ENCODE peak calls at places on chromosomes 7 and 10, in ten cellular contexts. B, Z, P, F, O, E, X, K, C and M are unnamed samples.

GRCh38 chr7:913736-914520 is 37.6 kb downstream of the GET4 start:
- DNase-seq in B (no peak), Z (no peak), P (no peak), F (no peak), O (peak; percentile 93), E (no peak), X (no peak), K (no peak), C (no peak), M (no peak)

GRCh38 chr7:5428470-5429252 is 5.0 kb upstream of the TNRC18 start:
- DNase-seq in B (no peak), Z (peak; percentile 89), P (peak; percentile 50), F (peak; percentile 8), O (peak; percentile 73), E (peak; percentile 92), X (peak; percentile 92), K (peak; percentile 79), C (peak; percentile 74), M (peak; percentile 69)

GRCh38 chr10:63684257-63684936 is 163.2 kb downstream of the REEP3 start:
- DNase-seq in B (no peak), Z (no peak), P (no peak), F (no peak), O (no peak), E (no peak), X (no peak), K (no peak), C (no peak), M (no peak)

GRCh38 chr7:66558660-66559465 is 69.8 kb upstream of the KCTD7 start:
- DNase-seq in B (peak; percentile 9), Z (no peak), P (no peak), F (no peak), O (peak; percentile 1), E (no peak), X (no peak), K (no peak), C (no peak), M (no peak)

GRCh38 chr10:7230956-7231355 is 179.9 kb downstream of the SFMBT2 start:
- DNase-seq in B (no peak), Z (no peak), P (no peak), F (no peak), O (no peak), E (no peak), X (no peak), K (no peak), C (no peak), M (no peak)

GRCh38 chr10:46311501-46311951 is 24.7 kb downstream of the ANTXRL start:
- DNase-seq in B (no peak), Z (no peak), P (no peak), F (no peak), O (peak; percentile 6), E (no peak), X (peak; percentile 42), K (peak; percentile 32), C (no peak), M (no peak)

GRCh38 chr7:38222481-38223096 is 44.5 kb downstream of the STARD3NL start:
- DNase-seq in B (peak; percentile 67), Z (peak; percentile 78), P (peak; percentile 55), F (peak; percentile 52), O (no peak), E (no peak), X (no peak), K (no peak), C (no peak), M (no peak)

GRCh38 chr10:44242091-44242490 is 142.8 kb downstream of the CXCL12 start:
- DNase-seq in B (no peak), Z (no peak), P (no peak), F (no peak), O (no peak), E (no peak), X (no peak), K (no peak), C (no peak), M (no peak)

GRCh38 chr10:83233691-83234090 is 905.6 kb upstream of the GHITM start:
- DNase-seq in B (no peak), Z (no peak), P (no peak), F (no peak), O (no peak), E (no peak), X (no peak), K (no peak), C (no peak), M (no peak)

GRCh38 chr7:100483101-100483727 is 513 bp upstream of the NYAP1 start:
- DNase-seq in B (peak; percentile 64), Z (peak; percentile 37), P (peak; percentile 87), F (peak; percentile 81), O (peak; percentile 80), E (no peak), X (no peak), K (peak; percentile 88), C (peak; percentile 73), M (no peak)

GRCh38 chr10:78412605-78413004 is 378.9 kb downstream of the RPS24 start:
- DNase-seq in B (no peak), Z (no peak), P (no peak), F (no peak), O (no peak), E (no peak), X (peak; percentile 17), K (peak; percentile 16), C (no peak), M (no peak)

GRCh38 chr7:28607179-28607578 is 194.9 kb downstream of the CREB5 start:
- DNase-seq in B (no peak), Z (no peak), P (no peak), F (no peak), O (no peak), E (no peak), X (no peak), K (no peak), C (no peak), M (no peak)

GRCh38 chr7:100398239-100398638 is 25.0 kb downstream of the PILRA start:
- DNase-seq in B (no peak), Z (no peak), P (no peak), F (no peak), O (no peak), E (no peak), X (no peak), K (no peak), C (no peak), M (no peak)

GRCh38 chr10:129614341-129614740 is 147.3 kb downstream of the MGMT start:
- DNase-seq in B (no peak), Z (no peak), P (no peak), F (no peak), O (no peak), E (no peak), X (no peak), K (no peak), C (no peak), M (no peak)

GRCh38 chr7:46145412-46145811 is 224.3 kb upstream of the IGFBP3 start:
- DNase-seq in B (peak; percentile 93), Z (peak; percentile 99), P (peak; percentile 44), F (no peak), O (no peak), E (no peak), X (no peak), K (no peak), C (no peak), M (peak; percentile 99)

GRCh38 chr7:93843260-93843659 is 47.3 kb downstream of the TFPI2 start:
- DNase-seq in B (no peak), Z (peak; percentile 31), P (no peak), F (no peak), O (no peak), E (no peak), X (no peak), K (no peak), C (no peak), M (no peak)

GRCh38 chr10:132036153-132036886 is 29.4 kb upstream of the JAKMIP3 start:
- DNase-seq in B (peak; percentile 57), Z (peak; percentile 14), P (peak; percentile 70), F (no peak), O (no peak), E (no peak), X (no peak), K (no peak), C (no peak), M (no peak)

GRCh38 chr7:2566890-2567662 is 8.3 kb downstream of the IQCE start:
- DNase-seq in B (no peak), Z (no peak), P (no peak), F (peak; percentile 30), O (peak; percentile 60), E (no peak), X (no peak), K (no peak), C (peak; percentile 66), M (no peak)

GRCh38 chr10:108591417-108591816 is 1331.9 kb downstream of the XPNPEP1 start:
- DNase-seq in B (no peak), Z (no peak), P (no peak), F (no peak), O (no peak), E (no peak), X (no peak), K (no peak), C (no peak), M (no peak)

DNA sequence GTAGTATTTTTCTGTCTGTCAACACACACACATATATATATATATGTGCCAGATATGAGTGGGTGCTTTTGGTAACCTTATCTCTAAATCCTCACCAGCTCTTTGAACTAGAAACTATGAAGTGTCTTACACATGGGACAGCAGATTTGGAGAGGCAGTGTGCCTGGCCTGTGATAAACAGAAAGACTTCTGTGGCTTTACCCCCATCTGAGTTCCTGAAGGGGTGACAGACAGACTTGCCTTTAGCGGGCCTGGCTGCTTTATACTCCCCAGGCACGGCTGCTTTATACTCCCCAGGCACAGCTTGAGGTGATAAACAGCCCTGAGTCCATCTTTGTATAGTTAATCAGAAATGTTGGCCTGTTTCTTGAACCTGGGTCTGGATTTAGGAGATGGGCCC is 5.6 kb downstream of the BAG3 start:
- DNase-seq in B (no peak), Z (no peak), P (no peak), F (no peak), O (no peak), E (no peak), X (no peak), K (no peak), C (no peak), M (no peak)
- H3K4me3 ChIP-seq in B (no peak overlapping the region), Z (no peak overlapping the region), P (no peak overlapping the region), F (no peak overlapping the region), O (no peak overlapping the region), E (no peak overlapping the region), X (no peak overlapping the region), K (no peak overlapping the region), C (no peak overlapping the region), M (no peak overlapping the region)

GRCh38 chr10:95263864-95264226 is 27.0 kb downstream of the PDLIM1 start:
- DNase-seq in B (no peak), Z (no peak), P (no peak), F (no peak), O (no peak), E (peak; percentile 53), X (no peak), K (no peak), C (no peak), M (no peak)
- H3K4me3 ChIP-seq in B (no peak overlapping the region), Z (no peak overlapping the region), P (no peak overlapping the region), F (no peak overlapping the region), O (no peak overlapping the region), E (no peak overlapping the region), X (no peak overlapping the region), K (no peak overlapping the region), C (no peak overlapping the region), M (no peak overlapping the region)

GRCh38 chr7:70634610-70635068 is 497.3 kb upstream of the GALNT17 start:
- DNase-seq in B (no peak), Z (no peak), P (no peak), F (no peak), O (no peak), E (no peak), X (no peak), K (no peak), C (no peak), M (peak; percentile 72)
- H3K4me3 ChIP-seq in B (no peak overlapping the region), Z (no peak overlapping the region), P (no peak overlapping the region), F (no peak overlapping the region), O (no peak overlapping the region), E (no peak overlapping the region), X (no peak overlapping the region), K (no peak overlapping the region), C (no peak overlapping the region), M (no peak overlapping the region)

GRCh38 chr7:7868245-7868899 is 100.2 kb upstream of the GLCCI1 start:
- DNase-seq in B (no peak), Z (no peak), P (no peak), F (no peak), O (no peak), E (no peak), X (no peak), K (no peak), C (no peak), M (no peak)
- H3K4me3 ChIP-seq in B (no peak overlapping the region), Z (no peak overlapping the region), P (no peak overlapping the region), F (no peak overlapping the region), O (no peak overlapping the region), E (no peak overlapping the region), X (no peak overlapping the region), K (no peak overlapping the region), C (no peak overlapping the region), M (no peak overlapping the region)